ENCODE peak calls at places on chromosomes 11 and 22, in eight cellular contexts. K is progenitor cell of endocrine pancreas, J is HTR-8/SVneo, N is mucosa of gallbladder, L is T-helper 9 cell, H is NCI-H510A, C is ascending aorta, M is ELF-1. Z is an unnamed sample.

GRCh38 chr11:11209967-11210366 is 143.1 kb downstream of the CSNK2A3 start:
- DNase-seq in K (no peak), C (no peak), M (no peak), N (no peak), H (no peak), L (no peak), J (no peak), Z (no peak)

GRCh38 chr22:43088616-43088978 is 594 bp downstream of the TTLL1 start:
- DNase-seq in H (no peak), N (no peak), M (no peak), L (no peak), C (no peak), K (no peak), J (no peak), Z (no peak)

GRCh38 chr11:12289667-12290476 is 87.5 kb upstream of the PARVA start:
- DNase-seq in H (no peak), M (no peak), J (no peak), C (no peak), K (no peak), L (no peak), N (no peak), Z (no peak)

GRCh38 chr11:119144825-119145476 is 3.9 kb upstream of the ABCG4 start:
- DNase-seq in K (peak; percentile 42), C (no peak), N (peak; percentile 47), L (no peak), J (peak; percentile 95), H (peak; percentile 44), M (peak; percentile 85), Z (no peak)

GRCh38 chr22:27170491-27170890 is 513.1 kb downstream of the MIAT start:
- DNase-seq in C (peak; percentile 60), K (no peak), M (no peak), L (no peak), J (peak; percentile 7), N (peak; percentile 46), H (no peak), Z (no peak)

GRCh38 chr22:37175414-37176144 is 12.5 kb downstream of the C1QTNF6 start:
- DNase-seq in N (no peak), H (no peak), J (no peak), L (no peak), K (no peak), C (no peak), M (no peak), Z (no peak)

GRCh38 chr11:46285594-46286033 is 8.2 kb downstream of the CREB3L1 start:
- DNase-seq in K (no peak), H (no peak), N (no peak), M (no peak), C (no peak), J (no peak), L (no peak), Z (no peak)

GRCh38 chr11:706957-707816 is 1.2 kb downstream of the EPS8L2 start:
- DNase-seq in K (no peak), C (no peak), H (no peak), M (peak; percentile 57), J (peak; percentile 70), L (no peak), N (no peak), Z (no peak)

GRCh38 chr22:44202261-44202789 is 21.6 kb downstream of the PARVG start:
- DNase-seq in N (no peak), J (peak; percentile 56), L (no peak), C (no peak), M (no peak), H (no peak), K (no peak), Z (no peak)

GRCh38 chr11:71500601-71501021 is 26.5 kb upstream of the KRTAP5-7 start:
- DNase-seq in N (peak; percentile 84), H (no peak), C (no peak), J (no peak), M (no peak), K (no peak), L (no peak), Z (no peak)

GRCh38 chr11:26247340-26247739 is 84.6 kb upstream of the ANO3 start:
- DNase-seq in C (no peak), J (no peak), L (no peak), N (no peak), M (no peak), H (no peak), K (no peak), Z (no peak)

GRCh38 chr22:49628351-49629023 is 199.2 kb downstream of the BRD1 start:
- DNase-seq in C (no peak), N (no peak), J (no peak), H (no peak), M (peak; percentile 82), L (no peak), K (no peak), Z (no peak)

GRCh38 chr11:46855863-46856262 is 9.8 kb upstream of the CKAP5 start:
- DNase-seq in K (no peak), N (no peak), H (no peak), M (no peak), L (no peak), C (no peak), J (no peak), Z (no peak)

GRCh38 chr11:70476669-70477068 is 78.3 kb downstream of the CTTN start:
- DNase-seq in N (no peak), K (no peak), L (no peak), H (no peak), M (no peak), C (no peak), J (no peak), Z (no peak)

Z was measured in T-helper 1 cell.